ENCODE peak calls at places on chromosomes 6 and 20, in nine cellular contexts. M is tibial nerve, S is hepatocyte, O is K562, G is astrocyte, I is HCT116, W is Panc1, J is cardiac muscle cell, F is fibroblast of lung. H is an unnamed sample. For H3K9me3, the result is how much of the 10 kb centered on the place peaks cover.

GRCh38 chr6:2984738-2985381 is 13.5 kb upstream of the SERPINB6 start:
- DNase-seq in M (no peak), S (no peak), O (no peak), G (no peak), I (no peak), W (no peak), J (no peak), F (no peak), H (no peak)

GRCh38 chr20:12237772-12238171 is 320.1 kb downstream of the BTBD3 start:
- DNase-seq in M (no peak), S (no peak), O (no peak), G (no peak), I (no peak), W (no peak), J (peak), F (no peak), H (no peak)

GRCh38 chr6:130425532-130425931 is 59.7 kb downstream of the TMEM200A start:
- DNase-seq in M (no peak), S (no peak), O (no peak), G (peak), I (no peak), W (no peak), J (no peak), F (peak), H (no peak)

GRCh38 chr6:118725944-118726343 is 74.6 kb upstream of the CEP85L start:
- DNase-seq in M (no peak), S (no peak), O (no peak), G (no peak), I (no peak), W (no peak), J (no peak), F (no peak), H (no peak)

GRCh38 chr6:107668826-107669474 is 155.2 kb downstream of the SCML4 start:
- DNase-seq in M (no peak), S (no peak), O (no peak), G (no peak), I (no peak), W (no peak), J (no peak), F (no peak), H (no peak)

GRCh38 chr6:85747654-85748053 is 105.0 kb upstream of the SYNCRIP start:
- DNase-seq in M (no peak), S (peak), O (no peak), G (peak), I (no peak), W (no peak), J (peak), F (peak), H (no peak)

GRCh38 chr6:157096522-157096921 is 226.8 kb downstream of the TMEM242 start:
- DNase-seq in M (no peak), S (no peak), O (no peak), G (no peak), I (no peak), W (no peak), J (no peak), F (no peak), H (no peak)

GRCh38 chr20:36141310-36141709 is 13.2 kb upstream of the EPB41L1 start:
- DNase-seq in M (no peak), S (no peak), O (no peak), G (no peak), I (no peak), W (no peak), J (no peak), F (no peak), H (no peak)

GRCh38 chr6:85772641-85773040 is 130.0 kb upstream of the SYNCRIP start:
- DNase-seq in M (no peak), S (no peak), O (no peak), G (no peak), I (no peak), W (no peak), J (no peak), F (no peak), H (no peak)

GRCh38 chr20:891121-892080 is 24.7 kb downstream of the ANGPT4 start:
- DNase-seq in M (peak), S (peak), O (no peak), G (peak), I (no peak), W (no peak), J (peak), F (peak), H (no peak)

GRCh38 chr6:10196090-10196489 is 218.8 kb downstream of the TFAP2A start:
- DNase-seq in M (no peak), S (no peak), O (no peak), G (no peak), I (no peak), W (no peak), J (no peak), F (no peak), H (no peak)

GRCh38 chr6:111993342-111993741 is 60.6 kb upstream of the CCN6 start:
- DNase-seq in M (no peak), S (no peak), O (no peak), G (no peak), I (no peak), W (no peak), J (no peak), F (no peak), H (no peak)

GRCh38 chr6:137802408-137803182 is 64.5 kb upstream of the TNFAIP3 start:
- DNase-seq in M (no peak), S (peak), O (no peak), G (no peak), I (no peak), W (no peak), J (no peak), F (no peak), H (no peak)

GRCh38 chr6:126923807-126924206 is 194.7 kb upstream of the RSPO3 start:
- DNase-seq in M (no peak), S (no peak), O (no peak), G (no peak), I (no peak), W (no peak), J (no peak), F (peak), H (no peak)

GRCh38 chr6:99270852-99271251 is 78.6 kb downstream of the FAXC start:
- DNase-seq in M (no peak), S (no peak), O (no peak), G (no peak), I (no peak), W (no peak), J (no peak), F (no peak), H (no peak)

GRCh38 chr20:9955646-9956045 is 79.1 kb upstream of the ANKEF1 start:
- DNase-seq in M (no peak), S (no peak), O (no peak), G (peak), I (no peak), W (no peak), J (no peak), F (peak), H (no peak)

GRCh38 chr20:16308754-16309153 is 264.5 kb downstream of the KIF16B start:
- DNase-seq in M (no peak), S (no peak), O (no peak), G (peak), I (no peak), W (no peak), J (peak), F (peak), H (no peak)

GRCh38 chr20:4671015-4671414 is 50.7 kb upstream of the PRND start:
- DNase-seq in M (no peak), S (no peak), O (no peak), G (no peak), I (no peak), W (no peak), J (no peak), F (no peak), H (peak)

DNA sequence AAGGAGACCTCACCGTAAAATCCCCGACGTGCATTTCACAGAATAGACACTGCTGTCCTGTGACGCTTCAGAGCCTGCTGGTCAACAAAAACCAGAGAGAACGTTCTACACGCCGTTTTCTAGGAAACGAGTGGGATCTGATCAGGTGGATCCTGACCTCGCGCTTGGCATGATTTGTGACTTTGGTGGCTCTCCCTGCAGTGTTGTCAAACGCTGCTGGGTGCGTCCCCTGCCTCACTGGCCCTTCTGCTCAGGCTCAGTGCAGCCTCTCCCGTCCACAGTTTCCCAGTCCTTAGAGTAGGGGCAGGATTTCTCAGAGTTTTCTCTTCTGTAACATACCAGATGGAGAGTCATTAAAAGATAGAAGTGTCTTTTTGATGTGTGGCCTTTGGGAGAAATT is 27.6 kb upstream of the IRF4 start:
- DNase-seq in M (no peak), S (no peak), O (no peak), G (no peak), I (no peak), W (no peak), J (no peak), F (no peak), H (no peak)
- H3K9me3 ChIP-seq in M (under half), S (under half), O (under half), G (under half), I (under half), W (under half), J (under half), F (under half), H (under half)

GRCh38 chr6:24867104-24867703 is 68.5 kb upstream of the ARMH2 start:
- DNase-seq in M (no peak), S (no peak), O (no peak), G (no peak), I (no peak), W (no peak), J (no peak), F (no peak), H (no peak)
- TF ChIP-seq CTCF in M (no peak), S (no peak), O (no peak), G (no peak), I (no peak), W (no peak), J (no peak), F (no peak), H (no peak)

GRCh38 chr6:27889275-27889627 is 22.9 kb downstream of the OR2B2 start:
- DNase-seq in M (no peak), S (no peak), O (no peak), G (no peak), I (no peak), W (no peak), J (no peak), F (no peak), H (no peak)

GRCh38 chr6:27889628-27890315 is 22.4 kb downstream of the OR2B2 start:
- DNase-seq in M (no peak), S (no peak), O (no peak), G (no peak), I (peak), W (no peak), J (no peak), F (no peak), H (no peak)

GRCh38 chr6:27891300-27891913 is 20.8 kb downstream of the OR2B2 start:
- DNase-seq in M (no peak), S (no peak), O (no peak), G (no peak), I (no peak), W (no peak), J (no peak), F (no peak), H (no peak)

GRCh38 chr6:27892596-27893058 is 19.6 kb downstream of the OR2B2 start:
- DNase-seq in M (no peak), S (no peak), O (no peak), G (peak), I (peak), W (no peak), J (no peak), F (peak), H (no peak)

GRCh38 chr6:27890351-27891299 is 21.6 kb downstream of the OR2B2 start:
- DNase-seq in M (no peak), S (peak), O (peak), G (peak), I (peak), W (no peak), J (peak), F (peak), H (peak)
- H3K4me3 ChIP-seq in M (no peak), S (peak), O (peak), G (peak), I (peak), W (peak), J (peak), F (peak), H (peak)

GRCh38 chr6:43699564-43700186 is 12.1 kb upstream of the MRPS18A start:
- DNase-seq in M (no peak), S (peak), O (no peak), G (no peak), I (no peak), W (no peak), J (peak), F (peak), H (peak)

GRCh38 chr6:43698584-43699349 is 11.2 kb upstream of the MRPS18A start:
- DNase-seq in M (peak), S (peak), O (no peak), G (no peak), I (no peak), W (no peak), J (peak), F (no peak), H (no peak)

GRCh38 chr6:43702522-43703440 is 15.2 kb upstream of the MRPS18A start:
- DNase-seq in M (peak), S (peak), O (peak), G (peak), I (peak), W (no peak), J (peak), F (peak), H (peak)

GRCh38 chr6:43703512-43704429 is 16.2 kb upstream of the MRPS18A start:
- DNase-seq in M (no peak), S (no peak), O (no peak), G (no peak), I (no peak), W (no peak), J (no peak), F (no peak), H (no peak)

GRCh38 chr6:43702147-43702521 is 14.5 kb upstream of the MRPS18A start:
- DNase-seq in M (no peak), S (no peak), O (no peak), G (no peak), I (no peak), W (no peak), J (no peak), F (no peak), H (peak)
- H3K9me3 ChIP-seq in M (under half), S (under half), O (under half), G (under half), I (under half), W (under half), J (under half), F (under half), H (under half)

GRCh38 chr6:12393100-12393499 is 102.9 kb downstream of the EDN1 start:
- DNase-seq in M (no peak), S (no peak), O (no peak), G (no peak), I (no peak), W (no peak), J (no peak), F (no peak), H (no peak)

GRCh38 chr6:12391472-12391871 is 101.3 kb downstream of the EDN1 start:
- DNase-seq in M (no peak), S (no peak), O (no peak), G (no peak), I (no peak), W (no peak), J (no peak), F (no peak), H (no peak)

GRCh38 chr6:12394170-12394569 is 104.0 kb downstream of the EDN1 start:
- DNase-seq in M (no peak), S (no peak), O (no peak), G (no peak), I (no peak), W (no peak), J (no peak), F (no peak), H (no peak)

GRCh38 chr6:12392490-12392889 is 102.3 kb downstream of the EDN1 start:
- DNase-seq in M (no peak), S (no peak), O (no peak), G (peak), I (no peak), W (no peak), J (peak), F (peak), H (no peak)

DNA sequence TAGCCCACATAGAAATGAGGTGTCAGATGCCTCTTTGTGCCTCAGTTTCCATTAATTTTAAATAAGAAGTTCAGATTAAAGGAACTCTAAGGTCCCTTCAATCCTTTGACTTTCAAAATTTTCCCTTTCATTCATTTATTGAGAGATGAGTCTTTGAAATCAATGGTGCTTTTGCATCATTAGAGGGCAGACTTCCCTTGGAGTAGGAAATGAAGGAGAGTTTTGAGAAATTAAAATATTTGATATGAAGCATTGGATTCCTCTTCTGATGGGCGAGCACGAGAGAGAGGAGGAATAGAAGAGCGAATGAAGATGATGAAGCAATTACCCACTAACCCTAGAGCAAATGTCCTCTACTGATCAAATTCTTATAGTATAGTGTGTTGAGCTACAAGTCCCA is 105.7 kb downstream of the EDN1 start:
- DNase-seq in M (no peak), S (no peak), O (no peak), G (no peak), I (no peak), W (no peak), J (peak), F (no peak), H (no peak)
- TF ChIP-seq CTCF in M (no peak), S (no peak), O (no peak), G (no peak), I (peak), W (peak), J (peak), F (peak), H (no peak)

GRCh38 chr6:19317587-19317986 is 519.6 kb upstream of the ID4 start:
- DNase-seq in M (no peak), S (no peak), O (no peak), G (no peak), I (no peak), W (no peak), J (no peak), F (no peak), H (no peak)
- H3K4me3 ChIP-seq in M (no peak), S (no peak), O (no peak), G (no peak), I (no peak), W (no peak), J (no peak), F (no peak), H (no peak)

DNA sequence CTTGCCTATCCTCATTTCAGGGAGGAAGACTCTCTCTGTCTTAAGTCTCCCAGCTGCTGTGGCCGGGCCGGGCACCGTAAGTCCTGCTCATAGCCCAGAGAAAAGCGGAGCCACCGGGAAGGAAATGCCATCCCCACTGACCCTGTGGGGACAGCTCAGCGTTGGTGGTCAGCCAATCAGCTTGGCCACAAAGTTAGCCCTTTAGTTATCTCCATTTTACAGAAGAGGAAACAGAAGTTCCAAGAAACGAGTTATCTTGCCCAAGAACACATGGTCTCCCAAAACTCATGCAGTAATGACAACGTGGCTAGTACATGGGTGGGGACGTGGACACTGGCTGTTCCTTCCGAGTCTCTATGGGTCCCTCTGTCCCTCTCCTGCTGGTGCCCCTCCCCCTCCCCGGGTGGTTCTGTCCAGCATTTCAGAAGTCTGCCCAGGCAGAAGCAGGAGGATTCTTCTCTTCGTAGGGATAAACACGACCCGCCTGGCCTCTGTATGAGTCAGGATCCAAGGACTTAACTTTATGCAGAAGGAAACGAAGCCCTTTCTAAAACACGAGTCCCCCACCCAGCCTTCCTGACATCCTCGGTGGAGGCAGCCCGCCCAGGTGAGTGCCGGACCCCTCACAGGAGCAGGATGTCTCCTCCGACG is 273.8 kb downstream of the CDH4 start:
- DNase-seq in M (no peak), S (no peak), O (peak), G (peak), I (no peak), W (no peak), J (no peak), F (peak), H (no peak)
- H3K9me3 ChIP-seq in M (under half), S (under half), O (under half), G (under half), I (under half), W (under half), J (under half), F (under half), H (under half)

DNA sequence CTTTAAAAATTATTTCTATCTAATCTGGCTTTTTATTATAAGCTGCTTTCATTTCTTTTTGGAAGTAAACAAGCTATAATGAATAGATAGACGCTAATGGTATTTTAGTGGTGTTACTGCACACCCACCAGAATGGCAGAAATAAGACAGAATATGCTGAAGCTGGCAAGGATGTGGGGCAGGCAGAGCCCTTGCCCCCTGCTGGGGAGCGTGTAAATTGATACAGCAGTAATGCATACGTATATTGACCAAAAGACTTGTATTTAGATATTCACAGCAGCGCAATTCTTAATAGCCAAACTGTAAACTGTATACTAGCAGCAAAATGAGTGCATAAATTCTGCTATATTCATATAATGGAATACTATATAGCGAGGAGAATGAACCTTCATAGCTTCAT is 35.3 kb downstream of the TMEM181 start:
- DNase-seq in M (no peak), S (no peak), O (no peak), G (no peak), I (no peak), W (no peak), J (no peak), F (no peak), H (no peak)
- TF ChIP-seq CTCF in M (no peak), S (peak), O (peak), G (peak), I (no peak), W (no peak), J (peak), F (peak), H (peak)

GRCh38 chr6:7173843-7174503 is 66.2 kb downstream of the RREB1 start:
- DNase-seq in M (no peak), S (no peak), O (peak), G (no peak), I (no peak), W (no peak), J (no peak), F (no peak), H (no peak)
- H3K4me3 ChIP-seq in M (no peak), S (no peak), O (peak), G (no peak), I (no peak), W (no peak), J (no peak), F (no peak), H (no peak)

DNA sequence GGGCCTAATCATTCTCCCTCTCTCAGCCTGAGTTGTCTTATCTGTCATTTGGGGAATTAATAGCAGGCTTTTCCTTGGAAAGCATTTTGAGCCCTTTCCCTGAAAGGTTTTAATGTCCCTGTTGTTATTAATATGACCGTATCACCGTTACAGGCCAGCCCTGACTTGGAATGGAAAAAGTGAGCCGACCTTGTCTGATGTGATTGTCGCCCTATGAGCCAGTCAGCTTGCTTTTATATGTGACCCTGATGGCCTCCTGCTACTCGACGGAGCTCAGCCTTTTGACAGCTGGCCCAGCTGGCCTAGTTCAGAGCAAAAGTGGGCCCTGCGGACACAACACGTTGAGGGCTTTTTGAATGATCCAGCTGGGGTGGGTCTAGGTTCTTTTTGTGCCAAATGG is 122.2 kb upstream of the HDGFL1 start:
- DNase-seq in M (no peak), S (no peak), O (no peak), G (no peak), I (no peak), W (no peak), J (no peak), F (no peak), H (peak)
- H3K9me3 ChIP-seq in M (under half), S (under half), O (under half), G (under half), I (under half), W (under half), J (under half), F (under half), H (under half)